ENCODE peak calls at places on chromosomes 1 and 21, in ten cellular contexts. E is NCI-H510A; P is naive thymus-derived CD4-positive, alpha-beta T cell; G is cardiac fibroblast; R is T-cell; L is M059J; U is NCI-H2081; N is RCC 7860; K is Right ventricle myocardium superior; V is activated CD4-positive, alpha-beta T cell treated with anti-CD3 and anti-CD28 coated beads, Interleukin-2, amount 50 U/mL, for 48 hours. Z is an unnamed sample.

GRCh38 chr1:72357411-72357810 is 75.1 kb upstream of the NEGR1 start:
- DNase-seq in R (no peak), P (no peak), L (peak; percentile 45), U (no peak), N (no peak), G (peak; percentile 7), V (no peak), K (no peak), E (no peak), Z (no peak)

GRCh38 chr1:50481142-50481736 is 58.0 kb upstream of the DMRTA2 start:
- DNase-seq in V (no peak), U (no peak), G (no peak), N (no peak), E (no peak), K (no peak), L (no peak), R (no peak), P (no peak), Z (no peak)

GRCh38 chr1:151158751-151159251 is 2.4 kb downstream of the TNFAIP8L2 start:
- DNase-seq in V (peak; percentile 33), U (no peak), N (no peak), R (no peak), E (no peak), G (no peak), K (no peak), P (no peak), L (no peak), Z (no peak)

GRCh38 chr1:234242091-234242490 is 131.2 kb upstream of the COA6 start:
- DNase-seq in P (no peak), N (no peak), R (no peak), U (no peak), E (no peak), L (no peak), V (no peak), K (no peak), G (no peak), Z (no peak)

GRCh38 chr1:169604781-169605560 is 18.7 kb upstream of the F5 start:
- DNase-seq in U (no peak), L (no peak), E (no peak), G (no peak), V (peak; percentile 41), K (peak; percentile 48), R (peak; percentile 82), P (peak; percentile 65), N (no peak), Z (no peak)

GRCh38 chr1:54542962-54543539 is 5.0 kb upstream of the ACOT11 start:
- DNase-seq in R (no peak), N (no peak), P (no peak), E (no peak), V (no peak), G (peak; percentile 27), K (no peak), L (peak; percentile 12), U (no peak), Z (no peak)

GRCh38 chr1:110783292-110783918 is 89.5 kb upstream of the CD53 start:
- DNase-seq in P (peak; percentile 75), K (no peak), V (peak; percentile 48), G (peak; percentile 58), R (peak; percentile 40), N (peak; percentile 38), L (peak; percentile 42), E (peak; percentile 35), U (peak; percentile 34), Z (peak; percentile 34)

GRCh38 chr21:34865922-34866271 is 183.2 kb downstream of the RUNX1 start:
- DNase-seq in U (no peak), L (peak; percentile 84), K (no peak), V (peak; percentile 50), N (no peak), P (no peak), G (no peak), R (no peak), E (no peak), Z (no peak)

GRCh38 chr1:210072129-210072528 is 134.1 kb downstream of the SYT14 start:
- DNase-seq in K (no peak), L (peak; percentile 53), U (no peak), V (no peak), N (no peak), R (no peak), E (no peak), P (no peak), G (no peak), Z (no peak)

GRCh38 chr1:209873067-209873810 is 45.5 kb downstream of the UTP25 start:
- DNase-seq in L (peak; percentile 71), K (no peak), G (peak; percentile 57), R (no peak), P (no peak), V (no peak), U (peak; percentile 28), N (peak; percentile 29), E (no peak), Z (no peak)

GRCh38 chr1:91944087-91944486 is 5.1 kb upstream of the BRDT start:
- DNase-seq in K (no peak), N (no peak), P (no peak), E (no peak), G (no peak), L (peak; percentile 36), R (no peak), U (no peak), V (no peak), Z (no peak)

GRCh38 chr21:15976807-15977206 is 247.0 kb downstream of the USP25 start:
- DNase-seq in N (no peak), L (peak; percentile 16), U (no peak), G (peak; percentile 5), K (no peak), P (no peak), E (no peak), V (no peak), R (no peak), Z (no peak)

GRCh38 chr1:150809651-150810050 is 1.6 kb upstream of the CTSK start:
- DNase-seq in P (no peak), G (no peak), R (no peak), N (no peak), U (no peak), V (no peak), E (no peak), L (no peak), K (no peak), Z (no peak)

GRCh38 chr1:59973719-59974118 is 47.1 kb upstream of the CYP2J2 start:
- DNase-seq in V (no peak), R (no peak), G (no peak), U (no peak), L (no peak), K (no peak), N (no peak), P (no peak), E (no peak), Z (no peak)

GRCh38 chr21:36059823-36060158 is 535 bp downstream of the SETD4 start:
- DNase-seq in G (no peak), R (no peak), N (peak; percentile 37), P (no peak), L (no peak), U (peak; percentile 41), V (no peak), E (peak; percentile 35), K (peak; percentile 69), Z (no peak)

GRCh38 chr1:150302338-150302737 is 8.7 kb downstream of the MRPS21 start:
- DNase-seq in N (no peak), E (no peak), K (no peak), L (no peak), U (peak; percentile 51), P (no peak), R (no peak), V (no peak), G (no peak), Z (peak; percentile 11)

GRCh38 chr1:7930547-7931445 is 9.8 kb downstream of the TNFRSF9 start:
- DNase-seq in E (no peak), N (no peak), V (peak; percentile 56), L (no peak), U (no peak), G (no peak), R (no peak), P (no peak), K (no peak), Z (no peak)

GRCh38 chr1:9143250-9143649 is 14.3 kb upstream of the GPR157 start:
- DNase-seq in U (no peak), L (peak; percentile 73), N (no peak), E (no peak), R (no peak), K (peak; percentile 57), G (peak; percentile 76), P (no peak), V (no peak), Z (no peak)

GRCh38 chr1:165527673-165528072 is 16.1 kb upstream of the LRRC52 start:
- DNase-seq in P (no peak), G (no peak), E (no peak), K (no peak), N (no peak), U (no peak), R (no peak), L (no peak), V (no peak), Z (no peak)

GRCh38 chr1:206030714-206031113 is 7.0 kb upstream of the CTSE start:
- DNase-seq in E (peak; percentile 51), G (peak; percentile 76), L (peak; percentile 74), U (peak; percentile 87), V (peak; percentile 77), P (peak; percentile 55), K (peak; percentile 58), N (peak; percentile 82), R (peak; percentile 49), Z (peak; percentile 75)

GRCh38 chr1:35577071-35577998 is 4.2 kb downstream of the TFAP2E start:
- DNase-seq in L (no peak), U (no peak), R (peak; percentile 63), N (no peak), V (peak; percentile 68), K (peak; percentile 67), G (no peak), E (no peak), P (peak; percentile 60), Z (no peak)